ENCODE peak calls at places on chromosome 13, in six cellular contexts. L, G, O, U, Q and N are unnamed samples.
A peak's percentile ranks its signal among the peaks of the same experiment; 100 is the strongest.

GRCh38 chr13:36029171-36029570 is 102.0 kb downstream of the DCLK1 start:
- DNase-seq in G (no peak), L (no peak), U (no peak), Q (no peak), O (no peak), N (no peak)

GRCh38 chr13:81442904-81443303 is 1102.0 kb upstream of the SPRY2 start:
- DNase-seq in O (no peak), Q (no peak), G (no peak), L (no peak), U (no peak), N (no peak)

GRCh38 chr13:49935171-49936084 is 712 bp downstream of the SPRYD7 start:
- DNase-seq in U (peak; percentile 66), L (peak; percentile 57), O (peak; percentile 68), G (no peak), Q (no peak), N (peak; percentile 71)

GRCh38 chr13:45086484-45086883 is 33.8 kb upstream of the GTF2F2 start:
- DNase-seq in G (no peak), U (no peak), L (no peak), O (no peak), Q (no peak), N (no peak)

GRCh38 chr13:75830842-75831241 is 194.7 kb downstream of the LMO7 start:
- DNase-seq in Q (no peak), G (no peak), O (no peak), L (no peak), U (no peak), N (no peak)

GRCh38 chr13:101945435-101945834 is 456.4 kb downstream of the FGF14 start:
- DNase-seq in L (no peak), Q (no peak), O (peak; percentile 56), G (no peak), U (no peak), N (no peak)

GRCh38 chr13:92590503-92590908 is 636.1 kb upstream of the GPC6 start:
- DNase-seq in G (no peak), L (no peak), Q (no peak), U (no peak), O (no peak), N (no peak)

GRCh38 chr13:114019367-114019766 is 45.5 kb upstream of the C13orf46 start:
- DNase-seq in O (peak; percentile 47), L (no peak), U (peak; percentile 8), Q (no peak), G (peak; percentile 83), N (no peak)

GRCh38 chr13:103140001-103140671 is 73.9 kb upstream of the SLC10A2 start:
- DNase-seq in L (no peak), O (peak; percentile 85), Q (no peak), G (no peak), U (peak; percentile 16), N (no peak)

GRCh38 chr13:45149964-45150363 is 29.7 kb downstream of the GTF2F2 start:
- DNase-seq in Q (no peak), L (no peak), O (no peak), U (no peak), G (no peak), N (no peak)

GRCh38 chr13:114194853-114195252 is 15.8 kb downstream of the CFAP97D2 start:
- DNase-seq in U (no peak), L (no peak), Q (no peak), O (no peak), G (peak; percentile 41), N (no peak)

GRCh38 chr13:110476220-110476617 is 85.3 kb downstream of the RAB20 start:
- DNase-seq in Q (no peak), G (no peak), L (no peak), O (no peak), U (no peak), N (no peak)

GRCh38 chr13:40313269-40314200 is 352.9 kb downstream of the FOXO1 start:
- DNase-seq in Q (no peak), O (no peak), U (no peak), G (no peak), L (peak; percentile 93), N (no peak)

GRCh38 chr13:75446874-75447273 is 35.1 kb downstream of the TBC1D4 start:
- DNase-seq in O (no peak), G (no peak), U (no peak), L (no peak), Q (no peak), N (no peak)

GRCh38 chr13:39362652-39363390 is 240.2 kb downstream of the LHFPL6 start:
- DNase-seq in G (no peak), L (no peak), O (no peak), Q (no peak), U (no peak), N (peak; percentile 70)

GRCh38 chr13:102139626-102140025 is 262.2 kb downstream of the FGF14 start:
- DNase-seq in O (no peak), G (no peak), L (no peak), U (no peak), Q (no peak), N (no peak)

GRCh38 chr13:51806571-51806970 is 2.6 kb upstream of the DHRS12 start:
- DNase-seq in L (peak; percentile 65), U (no peak), Q (no peak), O (no peak), G (no peak), N (no peak)

GRCh38 chr13:39565036-39565949 is 37.7 kb downstream of the LHFPL6 start:
- DNase-seq in G (no peak), U (peak; percentile 3), O (peak; percentile 82), L (peak; percentile 70), Q (no peak), N (no peak)

GRCh38 chr13:106466691-106467405 is 68.6 kb downstream of the EFNB2 start:
- DNase-seq in L (no peak), U (no peak), Q (no peak), O (no peak), G (no peak), N (no peak)

GRCh38 chr13:83740622-83741021 is 141.7 kb downstream of the SLITRK1 start:
- DNase-seq in Q (no peak), U (no peak), O (no peak), L (no peak), G (no peak), N (no peak)

GRCh38 chr13:99072356-99072755 is 94.5 kb upstream of the DOCK9 start:
- DNase-seq in Q (no peak), L (no peak), G (no peak), O (no peak), U (no peak), N (no peak)
- H3K27me3 ChIP-seq in Q (no peaks in the 10 kb centered on the region), L (no peaks in the 10 kb centered on the region), G (no peaks in the 10 kb centered on the region), O (no peaks in the 10 kb centered on the region), U (no peaks in the 10 kb centered on the region), N (no peaks in the 10 kb centered on the region)

DNA sequence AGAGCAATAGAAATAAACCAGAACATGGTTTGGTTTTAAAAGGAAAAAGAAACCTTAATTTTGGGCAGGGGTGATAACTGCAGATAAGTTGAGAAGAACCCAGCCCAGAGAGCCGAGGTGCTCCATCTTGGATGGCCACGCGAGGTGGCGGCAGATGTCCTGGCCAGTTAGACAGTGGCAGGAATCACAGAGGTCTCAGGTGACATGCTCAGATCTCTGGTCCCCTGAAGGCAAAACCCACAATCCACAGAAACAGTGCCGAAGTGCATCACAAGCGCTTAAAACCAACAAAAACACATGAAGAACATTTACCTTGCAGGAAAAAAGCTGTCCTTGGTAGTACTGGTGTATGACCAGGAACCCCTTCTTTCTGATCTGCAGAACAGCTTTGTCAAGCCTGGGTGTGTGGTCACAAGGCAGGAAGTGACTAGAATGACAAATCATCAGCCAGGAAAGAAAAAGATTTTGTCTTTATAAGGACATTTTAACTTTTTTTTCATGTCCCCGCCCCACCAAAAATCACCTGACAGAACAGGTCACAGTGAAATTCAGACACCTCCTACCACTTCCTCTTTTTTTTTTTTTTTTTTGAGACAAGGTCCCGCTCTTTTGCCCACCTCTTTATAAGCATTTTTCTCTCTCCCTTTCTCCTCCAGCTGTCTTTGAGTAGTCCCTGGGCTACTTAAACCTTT is at the start of gene LCP1:
- DNase-seq in Q (peak; percentile 39), L (no peak), U (no peak), O (peak; percentile 16), G (no peak), N (no peak)
- H3K4me3 ChIP-seq in Q (peak within 1 kb of the TSS; percentile 30), L (no peak within 1 kb of the TSS), U (no peak within 1 kb of the TSS), O (no peak within 1 kb of the TSS), G (peak within 1 kb of the TSS; percentile 34), N (peak within 1 kb of the TSS; percentile 5)

GRCh38 chr13:23776698-23777570 is 112.3 kb downstream of the MIPEP start:
- DNase-seq in G (no peak), O (no peak), L (no peak), Q (no peak), U (no peak), N (no peak)

GRCh38 chr13:23778007-23778687 is 111.1 kb downstream of the MIPEP start:
- DNase-seq in Q (no peak), G (no peak), O (no peak), L (no peak), U (no peak), N (no peak)

GRCh38 chr13:23778879-23779278 is 110.3 kb downstream of the MIPEP start:
- DNase-seq in U (no peak), L (no peak), Q (no peak), O (no peak), G (no peak), N (no peak)

GRCh38 chr13:23772717-23773116 is 116.5 kb downstream of the MIPEP start:
- DNase-seq in L (no peak), G (no peak), O (no peak), U (no peak), Q (no peak), N (no peak)

GRCh38 chr13:23777571-23777870 is 111.7 kb downstream of the MIPEP start:
- DNase-seq in U (no peak), Q (no peak), G (no peak), L (no peak), O (no peak), N (no peak)
- TF ChIP-seq POLR2AphosphoS5 in U (no peak), Q (no peak), G (no peak), L (no peak), O (no peak), N (no peak)

GRCh38 chr13:112067121-112067741 is at the start of gene SOX1:
- DNase-seq in U (no peak), O (peak; percentile 73), G (peak; percentile 84), Q (no peak), L (no peak), N (no peak)
- H3K27me3 ChIP-seq in U (peaks cover 6% of the 10 kb centered on the region), O (peaks cover 95% of the 10 kb centered on the region), G (peaks cover 79% of the 10 kb centered on the region), Q (peaks cover 91% of the 10 kb centered on the region), L (peaks cover 70% of the 10 kb centered on the region), N (peaks cover 54% of the 10 kb centered on the region)

DNA sequence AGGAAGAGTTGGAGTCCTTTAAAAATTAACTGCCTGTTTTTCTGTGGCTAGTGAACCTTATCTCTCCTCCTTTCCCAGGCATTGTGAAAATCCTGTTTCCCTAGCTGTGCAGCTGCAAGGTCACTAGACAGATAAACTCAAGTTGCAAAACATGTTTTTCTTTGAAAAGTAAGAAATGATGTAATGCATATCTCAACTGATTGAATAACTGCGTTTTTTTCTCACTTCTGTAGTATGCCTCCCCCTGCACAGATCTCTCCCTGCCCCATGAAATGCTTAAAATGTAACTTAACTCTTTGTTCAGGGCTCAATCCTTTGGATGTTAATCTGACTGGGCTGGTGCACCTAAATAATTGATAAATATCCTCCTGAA is 27.7 kb upstream of the CYSLTR2 start:
- DNase-seq in Q (no peak), G (no peak), O (no peak), U (no peak), L (peak; percentile 94), N (no peak)
- H3K4me3 ChIP-seq in Q (no peak overlapping the region), G (no peak overlapping the region), O (no peak overlapping the region), U (no peak overlapping the region), L (no peak overlapping the region), N (no peak overlapping the region)

GRCh38 chr13:33676045-33676699 is 141.8 kb upstream of the RFC3 start:
- DNase-seq in U (no peak), O (no peak), G (no peak), Q (no peak), L (peak; percentile 10), N (no peak)
- TF ChIP-seq POLR2AphosphoS5 in U (no peak), O (no peak), G (no peak), Q (no peak), L (no peak), N (peak; percentile 20)